ENCODE peak calls at places on chromosome 15, in ten cellular contexts. Z, O, J, N, V, S, Q, U, P and X are unnamed samples.

GRCh38 chr15:38507570-38507969 is 53.6 kb downstream of the FAM98B start:
- DNase-seq in Q (no peak), V (no peak), Z (no peak), J (no peak), P (no peak), O (no peak), N (no peak), U (no peak), S (no peak), X (no peak)

GRCh38 chr15:91559066-91559465 is 294.4 kb upstream of the SLCO3A1 start:
- DNase-seq in V (no peak), Q (no peak), P (no peak), J (no peak), U (no peak), S (no peak), Z (no peak), O (no peak), N (no peak), X (peak)

GRCh38 chr15:52780172-52780980 is 9.8 kb downstream of the ONECUT1 start:
- DNase-seq in U (peak), J (peak), N (peak), Z (peak), Q (peak), P (peak), O (peak), S (peak), V (peak), X (peak)

GRCh38 chr15:34365836-34366235 is 1.2 kb downstream of the LPCAT4 start:
- DNase-seq in O (no peak), P (no peak), S (no peak), U (no peak), V (no peak), Z (no peak), J (no peak), Q (no peak), N (no peak), X (no peak)

GRCh38 chr15:77018796-77019475 is 24.0 kb downstream of the PSTPIP1 start:
- DNase-seq in U (no peak), O (no peak), S (no peak), P (no peak), J (no peak), Q (no peak), N (no peak), V (no peak), Z (no peak), X (no peak)

GRCh38 chr15:90241343-90242192 is 7.6 kb downstream of the GDPGP1 start:
- DNase-seq in U (no peak), P (no peak), O (no peak), Q (no peak), S (no peak), J (no peak), V (no peak), N (no peak), Z (no peak), X (no peak)

GRCh38 chr15:88448991-88449461 is 18.2 kb downstream of the MRPL46 start:
- DNase-seq in U (no peak), V (no peak), O (no peak), Q (no peak), Z (no peak), N (no peak), J (no peak), S (no peak), P (no peak), X (no peak)

GRCh38 chr15:92226020-92226612 is 167.6 kb upstream of the ST8SIA2 start:
- DNase-seq in S (no peak), O (no peak), N (no peak), Z (no peak), V (peak), J (no peak), P (no peak), Q (no peak), U (peak), X (peak)

GRCh38 chr15:101543926-101544490 is 54.5 kb upstream of the PCSK6 start:
- DNase-seq in U (no peak), S (no peak), J (no peak), P (no peak), O (no peak), N (no peak), V (no peak), Z (no peak), Q (no peak), X (no peak)

GRCh38 chr15:40469776-40470390 is 901 bp upstream of the CHST14 start:
- DNase-seq in J (peak), U (no peak), Z (peak), P (no peak), O (no peak), N (peak), Q (no peak), V (peak), S (no peak), X (no peak)

GRCh38 chr15:70121656-70122297 is 24.1 kb upstream of the TLE3 start:
- DNase-seq in O (no peak), U (no peak), J (peak), S (no peak), N (peak), Q (peak), P (no peak), V (peak), Z (no peak), X (peak)

GRCh38 chr15:29233566-29233965 is 36.1 kb downstream of the NSMCE3 start:
- DNase-seq in V (no peak), J (peak), N (peak), S (no peak), Q (no peak), U (no peak), Z (no peak), O (no peak), P (no peak), X (no peak)

GRCh38 chr15:71800835-71801745 is 9.3 kb upstream of the NR2E3 start:
- DNase-seq in S (no peak), P (no peak), Q (peak), J (peak), O (no peak), N (peak), U (peak), V (peak), Z (peak), X (peak)

GRCh38 chr15:43441316-43441715 is 51.6 kb downstream of the TP53BP1 start:
- DNase-seq in O (no peak), V (no peak), S (no peak), Z (peak), N (peak), Q (peak), J (peak), P (no peak), U (no peak), X (peak)

GRCh38 chr15:90478981-90479481 is 50.7 kb upstream of the CRTC3 start:
- DNase-seq in Q (no peak), N (peak), J (peak), V (no peak), S (no peak), P (no peak), Z (no peak), U (no peak), O (no peak), X (peak)

GRCh38 chr15:55637086-55637485 is 48.9 kb upstream of the PYGO1 start:
- DNase-seq in S (no peak), O (no peak), Z (no peak), P (no peak), Q (no peak), V (no peak), U (no peak), N (no peak), J (no peak), X (no peak)